ENCODE peak calls at places on chromosomes 16 and 17, in seven cellular contexts. L, J, C, X, K, E and S are unnamed samples.

GRCh38 chr16:29708917-29709600 is 30.1 kb downstream of the QPRT start:
- DNase-seq in L (peak; percentile 73), J (no peak), C (peak; percentile 95), X (no peak), K (peak; percentile 90), E (no peak), S (no peak)

GRCh38 chr17:50672831-50673551 is 34.7 kb downstream of the ANKRD40 start:
- DNase-seq in L (no peak), J (no peak), C (no peak), X (no peak), K (no peak), E (no peak), S (no peak)

GRCh38 chr16:84689126-84689525 is 10.7 kb upstream of the USP10 start:
- DNase-seq in L (no peak), J (no peak), C (no peak), X (peak; percentile 84), K (no peak), E (peak; percentile 91), S (peak; percentile 99)

GRCh38 chr17:66200685-66201092 is 8.8 kb upstream of the CEP112 start:
- DNase-seq in L (peak; percentile 52), J (peak; percentile 54), C (peak; percentile 69), X (peak; percentile 61), K (peak; percentile 73), E (peak; percentile 81), S (peak; percentile 83)

GRCh38 chr16:15575293-15576049 is 67.5 kb downstream of the MARF1 start:
- DNase-seq in L (no peak), J (no peak), C (no peak), X (no peak), K (no peak), E (no peak), S (no peak)

GRCh38 chr17:45428050-45428953 is 4.4 kb downstream of the ARHGAP27 start:
- DNase-seq in L (peak; percentile 96), J (no peak), C (peak; percentile 95), X (peak; percentile 82), K (peak; percentile 76), E (peak; percentile 62), S (peak; percentile 42)

GRCh38 chr16:58196898-58197313 is 1.0 kb downstream of the CSNK2A2 start:
- DNase-seq in L (no peak), J (no peak), C (no peak), X (no peak), K (peak; percentile 26), E (peak; percentile 22), S (peak; percentile 48)

GRCh38 chr17:7034955-7035590 is 742 bp upstream of the SLC16A13 start:
- DNase-seq in L (no peak), J (no peak), C (no peak), X (no peak), K (no peak), E (no peak), S (no peak)

GRCh38 chr16:66130296-66130910 is 236.1 kb upstream of the CDH5 start:
- DNase-seq in L (no peak), J (no peak), C (no peak), X (no peak), K (peak; percentile 30), E (peak; percentile 88), S (peak; percentile 92)

GRCh38 chr17:15662726-15663125 is 21.4 kb downstream of the TRIM16 start:
- DNase-seq in L (no peak), J (no peak), C (no peak), X (peak; percentile 67), K (no peak), E (no peak), S (no peak)

GRCh38 chr17:46783031-46783593 is 35.4 kb downstream of the WNT3 start:
- DNase-seq in L (no peak), J (no peak), C (no peak), X (no peak), K (no peak), E (no peak), S (no peak)

GRCh38 chr17:51319186-51319585 is 58.8 kb downstream of the UTP18 start:
- DNase-seq in L (no peak), J (no peak), C (no peak), X (peak; percentile 18), K (no peak), E (no peak), S (no peak)

GRCh38 chr17:15782809-15783208 is 50.7 kb downstream of the TBC1D26 start:
- DNase-seq in L (no peak), J (no peak), C (no peak), X (peak; percentile 15), K (no peak), E (no peak), S (no peak)

GRCh38 chr16:89201467-89202377 is 1.4 kb upstream of the SLC22A31 start:
- DNase-seq in L (peak; percentile 99), J (peak; percentile 84), C (peak; percentile 89), X (peak; percentile 81), K (peak; percentile 85), E (peak; percentile 71), S (peak; percentile 66)

GRCh38 chr17:80861892-80862291 is 129.7 kb upstream of the CHMP6 start:
- DNase-seq in L (no peak), J (no peak), C (peak; percentile 74), X (peak; percentile 61), K (peak; percentile 44), E (peak; percentile 62), S (peak; percentile 30)

GRCh38 chr16:89921699-89922476 is 1.3 kb upstream of the TUBB3 start:
- DNase-seq in L (peak; percentile 69), J (peak; percentile 36), C (peak; percentile 86), X (peak; percentile 74), K (peak; percentile 93), E (peak; percentile 97), S (peak; percentile 94)

GRCh38 chr17:27544350-27545131 is 86.4 kb upstream of the LGALS9 start:
- DNase-seq in L (no peak), J (no peak), C (no peak), X (no peak), K (no peak), E (peak; percentile 84), S (peak; percentile 63)

GRCh38 chr17:82228842-82229685 is at the start of gene SLC16A3:
- DNase-seq in L (peak; percentile 68), J (no peak), C (no peak), X (peak; percentile 79), K (peak; percentile 55), E (peak; percentile 78), S (peak; percentile 75)

GRCh38 chr16:84543931-84544776 is 39.7 kb upstream of the MEAK7 start:
- DNase-seq in L (no peak), J (no peak), C (no peak), X (no peak), K (no peak), E (no peak), S (peak; percentile 28)

GRCh38 chr17:82830249-82830661 is 9.6 kb downstream of the ZNF750 start:
- DNase-seq in L (no peak), J (no peak), C (no peak), X (no peak), K (no peak), E (no peak), S (peak; percentile 10)

GRCh38 chr17:46182961-46183360 is 10.3 kb downstream of the KANSL1 start:
- DNase-seq in L (no peak), J (no peak), C (peak; percentile 59), X (peak; percentile 44), K (peak; percentile 80), E (no peak), S (no peak)

GRCh38 chr17:39001703-39002637 is 34.8 kb upstream of the FBXO47 start:
- DNase-seq in L (no peak), J (no peak), C (peak; percentile 71), X (peak; percentile 64), K (peak; percentile 63), E (peak; percentile 63), S (peak; percentile 13)

GRCh38 chr16:84650062-84650991 is 2.0 kb downstream of the KLHL36 start:
- DNase-seq in L (no peak), J (no peak), C (no peak), X (peak; percentile 91), K (no peak), E (peak; percentile 52), S (peak; percentile 86)

GRCh38 chr16:86632944-86633343 is 54.6 kb downstream of the FOXL1 start:
- DNase-seq in L (no peak), J (no peak), C (no peak), X (no peak), K (no peak), E (no peak), S (no peak)

GRCh38 chr16:86628614-86629013 is 50.3 kb downstream of the FOXL1 start:
- DNase-seq in L (no peak), J (no peak), C (no peak), X (peak; percentile 63), K (no peak), E (peak; percentile 24), S (peak; percentile 69)

GRCh38 chr16:86632206-86632605 is 53.9 kb downstream of the FOXL1 start:
- DNase-seq in L (no peak), J (no peak), C (no peak), X (no peak), K (no peak), E (no peak), S (no peak)

GRCh38 chr16:86631441-86631840 is 53.1 kb downstream of the FOXL1 start:
- DNase-seq in L (no peak), J (no peak), C (no peak), X (no peak), K (no peak), E (no peak), S (no peak)

GRCh38 chr16:86630471-86630870 is 52.1 kb downstream of the FOXL1 start:
- DNase-seq in L (no peak), J (no peak), C (no peak), X (no peak), K (no peak), E (no peak), S (peak; percentile 31)
- H2BK120ac ChIP-seq in L (no peak overlapping the region), J (no peak overlapping the region), C (no peak overlapping the region), X (no peak overlapping the region), K (no peak overlapping the region), E (no peak overlapping the region), S (no peak overlapping the region)

DNA sequence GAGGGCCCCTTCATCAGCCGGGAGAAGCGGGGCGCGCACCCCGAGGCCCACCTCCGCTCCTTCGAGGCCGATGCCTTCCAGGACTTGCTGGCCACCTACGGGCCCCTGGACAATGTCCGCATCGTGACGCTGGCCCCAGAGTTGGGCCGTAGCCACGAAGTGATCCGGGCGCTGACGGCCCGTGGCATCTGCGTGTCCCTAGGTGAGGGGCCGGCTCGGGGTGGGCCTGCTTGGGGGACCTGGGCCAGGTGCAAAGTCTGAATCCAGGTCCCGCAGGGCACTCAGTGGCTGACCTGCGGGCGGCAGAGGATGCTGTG is 3.5 kb downstream of the CEMP1 start:
- DNase-seq in L (no peak), J (no peak), C (no peak), X (no peak), K (no peak), E (no peak), S (no peak)
- H2BK120ac ChIP-seq in L (no peak overlapping the region), J (no peak overlapping the region), C (no peak overlapping the region), X (no peak overlapping the region), K (no peak overlapping the region), E (no peak overlapping the region), S (no peak overlapping the region)

GRCh38 chr17:75539969-75540729 is 14.7 kb downstream of the LLGL2 start:
- DNase-seq in L (no peak), J (no peak), C (no peak), X (no peak), K (no peak), E (no peak), S (no peak)
- H2BK120ac ChIP-seq in L (no peak overlapping the region), J (no peak overlapping the region), C (no peak overlapping the region), X (peak overlapping the region; percentile 55), K (no peak overlapping the region), E (no peak overlapping the region), S (no peak overlapping the region)

DNA sequence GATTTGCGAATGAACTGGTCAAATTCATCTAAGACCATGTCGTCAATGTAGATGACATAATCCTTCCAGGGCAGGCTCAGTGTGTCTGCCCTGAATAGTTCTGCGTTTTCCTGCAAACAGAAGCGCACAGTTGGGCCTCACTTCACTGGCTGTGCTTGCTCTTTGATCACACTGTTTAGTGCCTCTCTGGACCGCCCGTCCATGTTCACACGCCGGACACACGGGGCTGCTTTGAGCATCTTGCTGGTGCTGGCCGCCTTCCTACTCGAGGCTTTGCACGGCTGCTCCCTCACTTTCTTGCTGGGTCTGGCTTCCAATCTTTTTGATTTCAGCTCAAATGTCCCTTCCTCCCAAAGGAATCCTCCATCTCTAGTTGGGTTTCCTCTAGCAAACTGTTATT is 37.4 kb downstream of the DNAH17 start:
- DNase-seq in L (no peak), J (no peak), C (no peak), X (no peak), K (no peak), E (no peak), S (no peak)
- H2BK120ac ChIP-seq in L (no peak overlapping the region), J (no peak overlapping the region), C (no peak overlapping the region), X (no peak overlapping the region), K (no peak overlapping the region), E (no peak overlapping the region), S (no peak overlapping the region)